ENCODE peak calls at places on chromosomes 16 and 17, in ten cellular contexts. L is choroid plexus epithelial cell, Z is heart left ventricle, B is testis, U is GM23338, J is epithelial cell of proximal tubule, G is lower leg skin, Q is psoas muscle, A is cardiac fibroblast, X is stomach. I is an unnamed sample.
A peak's percentile ranks its signal among the peaks of the same experiment; 100 is the strongest.

GRCh38 chr16:67641779-67642708 is 2.9 kb upstream of the CARMIL2 start:
- DNase-seq in Q (peak; percentile 64), U (no peak), G (no peak), J (no peak), Z (peak; percentile 90), X (peak; percentile 75), A (peak; percentile 80), B (peak; percentile 73), L (peak; percentile 8), I (peak; percentile 48)

GRCh38 chr16:57590654-57591085 is 37.8 kb upstream of the ADGRG1 start:
- DNase-seq in A (peak; percentile 70), X (no peak), U (no peak), Z (no peak), L (peak; percentile 80), G (no peak), J (no peak), B (no peak), Q (no peak), I (no peak)

GRCh38 chr17:6856054-6856453 is 24.5 kb upstream of the TEKT1 start:
- DNase-seq in Z (no peak), A (no peak), B (no peak), L (no peak), G (no peak), J (no peak), U (no peak), X (no peak), Q (no peak), I (no peak)

GRCh38 chr17:6070895-6071511 is 824 bp downstream of the WSCD1 start:
- DNase-seq in Q (no peak), B (peak; percentile 19), X (no peak), A (no peak), Z (no peak), J (no peak), L (peak; percentile 21), U (peak; percentile 51), G (no peak), I (peak; percentile 72)

GRCh38 chr17:2940352-2940751 is 123.1 kb downstream of the OR1D5 start:
- DNase-seq in L (no peak), Z (peak; percentile 79), A (peak; percentile 52), X (peak; percentile 79), B (peak; percentile 58), Q (peak; percentile 51), U (peak; percentile 58), J (no peak), G (no peak), I (peak; percentile 91)

GRCh38 chr16:79613009-79613408 is 12.5 kb upstream of the MAF start:
- DNase-seq in X (no peak), Z (no peak), L (peak; percentile 39), U (no peak), B (no peak), J (no peak), Q (no peak), A (no peak), G (no peak), I (no peak)

GRCh38 chr17:48544356-48545021 is 420 bp downstream of the HOXB2 start:
- DNase-seq in J (no peak), B (peak; percentile 29), A (peak; percentile 84), X (peak; percentile 62), Z (peak; percentile 87), G (peak; percentile 73), Q (peak; percentile 91), U (peak; percentile 77), L (no peak), I (peak; percentile 86)

GRCh38 chr17:67671492-67671891 is 46.2 kb upstream of the NOL11 start:
- DNase-seq in Q (no peak), J (no peak), B (no peak), A (peak; percentile 13), X (peak; percentile 32), G (no peak), U (no peak), Z (no peak), L (peak; percentile 20), I (no peak)

GRCh38 chr17:226773-227580 is 45.5 kb upstream of the DOC2B start:
- DNase-seq in B (no peak), Z (peak; percentile 9), X (no peak), L (no peak), A (peak; percentile 13), G (no peak), Q (no peak), U (no peak), J (no peak), I (peak; percentile 64)

GRCh38 chr17:9004132-9004960 is 17.0 kb upstream of the NTN1 start:
- DNase-seq in Q (no peak), Z (no peak), J (no peak), L (no peak), X (no peak), U (peak; percentile 68), G (no peak), A (no peak), B (no peak), I (peak; percentile 86)
- H3K4me3 ChIP-seq in Q (peak overlapping the region; percentile 56), Z (peak overlapping the region; percentile 54), J (no peak overlapping the region), L (no peak overlapping the region), X (peak overlapping the region; percentile 63), U (peak overlapping the region; percentile 60), G (no peak overlapping the region), A (no peak overlapping the region), B (peak overlapping the region; percentile 18), I (peak overlapping the region; percentile 22)

GRCh38 chr16:8620535-8620934 is 963 bp upstream of the METTL22 start:
- DNase-seq in A (no peak), B (no peak), L (peak; percentile 21), G (no peak), X (no peak), U (no peak), Z (no peak), Q (no peak), J (no peak), I (no peak)

GRCh38 chr16:8622315-8622656 is 788 bp downstream of the METTL22 start:
- DNase-seq in G (no peak), U (no peak), X (no peak), J (no peak), Z (no peak), L (no peak), B (no peak), Q (no peak), A (no peak), I (peak; percentile 80)

GRCh38 chr16:8621221-8621571 is 302 bp upstream of the METTL22 start:
- DNase-seq in X (no peak), U (no peak), B (no peak), Z (no peak), Q (no peak), L (no peak), G (no peak), J (no peak), A (no peak), I (no peak)

GRCh38 chr16:8621572-8622314 is at the start of gene METTL22:
- DNase-seq in X (peak; percentile 95), A (peak; percentile 91), J (no peak), Q (peak; percentile 92), B (peak; percentile 94), U (peak; percentile 89), Z (peak; percentile 94), G (peak; percentile 78), L (peak; percentile 91), I (peak; percentile 99)

GRCh38 chr16:8619671-8620370 is 1.7 kb upstream of the METTL22 start:
- DNase-seq in A (no peak), B (no peak), J (no peak), L (peak; percentile 14), Z (no peak), Q (no peak), X (no peak), U (no peak), G (no peak), I (no peak)
- H3K4me3 ChIP-seq in A (no peak overlapping the region), B (no peak overlapping the region), J (no peak overlapping the region), L (no peak overlapping the region), Z (no peak overlapping the region), Q (no peak overlapping the region), X (no peak overlapping the region), U (no peak overlapping the region), G (no peak overlapping the region), I (no peak overlapping the region)

DNA sequence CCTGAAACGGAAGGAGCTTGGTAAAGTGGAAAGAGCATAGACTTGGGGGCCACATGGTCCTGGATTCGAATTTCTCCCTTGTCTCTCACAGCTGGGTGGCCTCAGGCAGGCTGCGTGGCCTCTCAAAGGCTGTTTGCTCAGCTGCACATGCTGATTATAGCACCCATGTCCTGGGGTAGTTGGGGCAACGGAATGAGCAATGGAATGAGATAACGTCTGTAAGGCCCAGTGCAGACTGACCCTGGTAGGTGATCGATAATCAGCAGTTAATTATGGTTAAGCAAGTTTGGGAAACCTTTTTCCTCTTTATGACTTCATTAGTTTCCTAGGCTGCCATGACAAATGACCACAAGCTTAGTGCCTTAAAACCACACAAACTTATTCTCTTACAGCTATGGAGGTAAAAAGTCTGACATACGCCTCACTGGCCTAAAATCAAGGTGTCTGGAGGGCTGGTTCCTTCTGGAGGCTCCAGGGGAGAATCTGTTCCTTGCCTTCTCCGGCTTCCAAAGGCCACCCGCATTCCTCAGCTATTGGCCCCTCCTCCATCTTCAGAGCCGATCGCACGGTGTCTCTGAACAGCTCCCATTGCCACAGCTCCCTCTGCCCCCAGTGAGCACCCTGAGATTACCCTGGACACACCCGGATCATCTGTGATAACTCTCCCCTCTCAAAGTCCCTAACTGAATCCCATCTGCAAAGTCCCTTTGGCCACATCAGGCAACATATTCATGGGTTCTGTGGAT is 294.9 kb upstream of the FOXF1 start:
- DNase-seq in J (no peak), Q (no peak), U (no peak), A (no peak), Z (no peak), B (no peak), X (no peak), L (no peak), G (no peak), I (no peak)
- H3K4me3 ChIP-seq in J (no peak overlapping the region), Q (no peak overlapping the region), U (no peak overlapping the region), A (no peak overlapping the region), Z (no peak overlapping the region), B (no peak overlapping the region), X (no peak overlapping the region), L (no peak overlapping the region), G (no peak overlapping the region), I (no peak overlapping the region)

DNA sequence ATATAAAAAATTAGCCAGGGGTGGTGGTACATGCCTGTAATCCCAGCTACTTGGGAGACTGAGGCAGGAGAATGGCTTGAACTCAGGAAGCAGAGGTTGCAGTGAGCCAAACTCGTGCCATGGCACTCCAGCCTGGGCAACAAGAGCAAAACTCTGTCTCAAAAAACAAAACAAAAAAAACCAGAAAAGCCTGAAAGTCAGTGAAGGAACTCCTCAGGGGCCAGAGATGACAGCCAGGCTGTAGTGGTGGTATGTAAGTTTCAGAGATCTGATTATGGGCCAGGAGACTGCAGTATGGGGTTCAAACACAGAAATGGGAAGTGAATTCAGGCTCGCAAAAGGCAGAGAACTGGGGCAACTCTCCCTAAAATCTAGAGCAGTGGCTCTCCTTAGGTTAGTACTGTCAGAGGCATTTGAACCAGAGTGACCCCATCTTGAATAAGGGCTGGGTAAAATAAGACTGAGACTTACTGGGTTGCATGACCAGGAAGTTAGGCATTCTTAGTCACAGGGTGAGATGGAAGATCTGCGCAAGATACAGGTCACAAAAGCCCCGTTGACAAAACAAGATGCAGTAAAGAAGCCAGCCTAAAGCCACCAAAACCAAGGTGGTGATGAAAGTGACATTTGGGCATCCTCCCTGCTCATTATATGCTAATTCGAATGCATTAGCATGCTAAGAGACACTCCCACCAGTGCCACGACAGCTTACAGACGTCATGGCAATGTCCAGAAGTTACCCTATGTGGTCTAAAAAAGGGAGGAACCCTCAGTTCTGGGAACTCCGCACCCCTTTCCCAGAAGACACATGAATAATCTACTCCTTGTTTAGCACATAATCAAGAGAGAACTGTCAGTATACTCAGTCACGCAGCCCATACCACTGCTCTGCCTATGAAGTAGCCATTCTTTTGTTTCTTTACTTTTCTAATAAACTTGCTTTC is 120.2 kb upstream of the XYLT1 start:
- DNase-seq in U (no peak), Q (no peak), G (no peak), B (no peak), Z (no peak), A (no peak), L (no peak), X (no peak), J (no peak), I (no peak)
- H3K4me3 ChIP-seq in U (no peak overlapping the region), Q (no peak overlapping the region), G (no peak overlapping the region), B (no peak overlapping the region), Z (no peak overlapping the region), A (no peak overlapping the region), L (no peak overlapping the region), X (no peak overlapping the region), J (no peak overlapping the region), I (no peak overlapping the region)

GRCh38 chr16:85613609-85614337 is 651 bp downstream of the GSE1 start:
- DNase-seq in U (peak; percentile 80), B (peak; percentile 64), Z (peak; percentile 83), G (peak; percentile 41), L (no peak), A (peak; percentile 44), X (peak; percentile 55), J (no peak), Q (peak; percentile 72), I (peak; percentile 94)
- H3K4me3 ChIP-seq in U (peak overlapping the region; percentile 84), B (peak overlapping the region; percentile 53), Z (peak overlapping the region; percentile 71), G (peak overlapping the region; percentile 47), L (peak overlapping the region; percentile 48), A (peak overlapping the region; percentile 46), X (peak overlapping the region; percentile 67), J (peak overlapping the region; percentile 81), Q (peak overlapping the region; percentile 79), I (peak overlapping the region; percentile 89)